ENCODE peak calls at places on chromosomes 5 and 9, in four cellular contexts. S, T, Z and P are unnamed samples.

GRCh38 chr5:121108725-121109124 is 644.6 kb downstream of the PRR16 start:
- DNase-seq in Z (no peak), S (peak; percentile 13), T (peak; percentile 13), P (no peak)

GRCh38 chr9:16417749-16418148 is 452.7 kb downstream of the BNC2 start:
- DNase-seq in T (no peak), S (no peak), Z (no peak), P (no peak)

GRCh38 chr9:128881627-128881883 is 195 bp downstream of the KYAT1 start:
- DNase-seq in T (no peak), Z (no peak), S (peak; percentile 41), P (no peak)

GRCh38 chr5:133253076-133253475 is 201.3 kb downstream of the HSPA4 start:
- DNase-seq in T (no peak), Z (no peak), S (no peak), P (no peak)

GRCh38 chr9:91451431-91452270 is 28.0 kb upstream of the NFIL3 start:
- DNase-seq in Z (no peak), T (no peak), S (no peak), P (no peak)

GRCh38 chr5:66882592-66883227 is 286.5 kb downstream of the MAST4 start:
- DNase-seq in Z (no peak), S (no peak), T (no peak), P (no peak)

GRCh38 chr9:4886698-4887097 is 94.0 kb downstream of the RCL1 start:
- DNase-seq in Z (peak; percentile 10), T (no peak), S (no peak), P (no peak)

GRCh38 chr9:70411141-70411929 is 3.1 kb downstream of the KLF9 start:
- DNase-seq in T (no peak), S (peak; percentile 45), Z (no peak), P (no peak)

GRCh38 chr5:73391441-73391871 is 57.1 kb downstream of the FOXD1 start:
- DNase-seq in T (no peak), Z (no peak), S (no peak), P (no peak)

GRCh38 chr9:121637441-121638222 is 13.8 kb upstream of the DAB2IP start:
- DNase-seq in T (no peak), Z (no peak), S (no peak), P (no peak)

GRCh38 chr5:159001247-159001646 is 98.5 kb downstream of the EBF1 start:
- DNase-seq in Z (no peak), T (no peak), S (no peak), P (no peak)

GRCh38 chr5:10343486-10343885 is 10.0 kb upstream of the MARCHF6 start:
- DNase-seq in T (no peak), S (no peak), Z (no peak), P (no peak)

GRCh38 chr9:119412399-119412798 is 43.2 kb upstream of the BRINP1 start:
- DNase-seq in T (no peak), Z (no peak), S (no peak), P (no peak)

GRCh38 chr9:97906236-97906831 is 16.0 kb downstream of the TRMO start:
- DNase-seq in Z (no peak), T (no peak), S (no peak), P (no peak)

GRCh38 chr5:156934450-156935211 is 28.4 kb downstream of the TIMD4 start:
- DNase-seq in T (no peak), Z (no peak), S (no peak), P (no peak)

GRCh38 chr9:37293664-37294524 is 128.6 kb upstream of the GRHPR start:
- DNase-seq in T (no peak), Z (no peak), S (peak; percentile 18), P (no peak)

GRCh38 chr5:151483176-151483575 is 35.8 kb downstream of the SLC36A1 start:
- DNase-seq in T (no peak), Z (no peak), S (no peak), P (no peak)
- TF ChIP-seq TAF1 in T (no peak), Z (no peak), S (no peak), P (no peak)

GRCh38 chr9:126126807-126127206 is 199.8 kb upstream of the MVB12B start:
- DNase-seq in T (no peak), S (no peak), Z (no peak), P (no peak)

GRCh38 chr9:126126012-126126411 is 200.6 kb upstream of the MVB12B start:
- DNase-seq in Z (no peak), T (no peak), S (no peak), P (no peak)

GRCh38 chr9:126125577-126125976 is 201.1 kb upstream of the MVB12B start:
- DNase-seq in S (no peak), T (no peak), Z (no peak), P (no peak)

GRCh38 chr9:126123927-126124326 is 202.7 kb upstream of the MVB12B start:
- DNase-seq in T (no peak), S (no peak), Z (no peak), P (no peak)

DNA sequence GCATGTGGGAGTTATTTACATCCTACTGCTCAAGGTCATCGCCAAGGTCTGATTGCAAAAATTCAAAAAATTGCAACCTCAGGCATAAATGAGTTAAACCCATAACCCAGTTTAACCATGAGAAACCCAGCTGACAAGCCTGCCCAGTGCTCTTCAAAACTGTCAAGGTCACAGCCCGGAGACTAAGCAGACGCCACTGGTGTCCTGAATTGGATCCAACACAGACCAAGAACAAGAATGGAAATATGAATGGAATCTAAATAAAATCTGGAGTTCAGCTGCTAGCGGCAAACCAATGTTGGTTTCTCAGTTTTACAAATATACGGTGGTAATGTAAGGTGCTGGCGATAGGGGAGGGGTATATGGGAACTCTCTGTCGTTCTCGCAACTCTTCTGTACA is 201.5 kb upstream of the MVB12B start:
- DNase-seq in T (no peak), S (no peak), Z (no peak), P (no peak)
- TF ChIP-seq POLR2AphosphoS5 in T (no peak), S (no peak), Z (no peak), P (no peak)

DNA sequence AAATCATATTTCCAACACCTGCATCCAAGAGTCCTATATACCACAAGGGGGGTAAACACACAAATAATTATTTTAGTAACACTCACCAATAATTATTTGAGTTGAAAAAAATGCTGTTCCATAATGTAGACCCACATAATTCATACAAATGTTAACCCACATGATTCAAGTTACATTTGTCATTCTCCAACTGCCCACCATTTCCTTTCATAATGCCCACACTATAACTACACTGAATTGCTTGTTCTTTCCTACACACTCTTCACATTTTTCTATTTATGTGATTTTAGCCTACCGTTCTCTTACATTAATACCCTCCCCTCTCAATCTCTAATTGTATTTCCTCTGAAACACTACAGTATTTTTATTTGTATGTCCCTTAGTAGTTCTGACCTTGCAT is 35.9 kb upstream of the HK3 start:
- DNase-seq in S (no peak), T (no peak), Z (no peak), P (no peak)
- TF ChIP-seq TAF1 in S (no peak), T (no peak), Z (no peak), P (no peak)

DNA sequence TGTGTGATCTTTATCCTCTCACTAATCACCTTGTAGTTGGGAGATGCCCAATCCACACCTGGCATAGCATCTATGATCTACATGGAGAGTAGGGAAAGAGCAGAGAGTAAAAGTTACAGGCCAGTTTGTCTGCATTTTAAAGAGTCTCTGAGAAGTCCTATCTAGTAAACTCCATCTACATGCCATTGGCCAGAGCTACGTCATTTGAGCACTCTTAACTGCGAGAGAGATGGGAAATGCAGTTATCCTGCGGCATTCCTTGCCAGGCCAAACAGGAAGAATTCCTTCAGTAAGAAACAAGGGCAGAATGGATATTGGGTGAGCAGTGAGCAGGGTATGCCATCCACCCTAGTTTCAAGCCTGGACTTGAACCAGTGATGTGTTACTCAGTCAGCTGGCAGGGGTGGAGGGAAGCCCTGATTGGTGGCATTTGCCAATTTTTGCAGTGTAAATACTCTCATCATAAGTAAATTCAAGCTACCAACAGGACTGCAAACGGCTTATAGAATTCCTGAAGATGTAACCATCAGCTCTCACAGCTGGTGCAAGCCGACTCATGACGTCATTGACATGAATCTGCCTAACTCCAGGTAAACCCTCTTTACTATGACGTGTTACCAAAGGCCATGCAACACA is 156.8 kb upstream of the MSX2 start:
- DNase-seq in S (no peak), Z (no peak), T (no peak), P (no peak)
- TF ChIP-seq POLR2AphosphoS5 in S (no peak), Z (no peak), T (no peak), P (no peak)

DNA sequence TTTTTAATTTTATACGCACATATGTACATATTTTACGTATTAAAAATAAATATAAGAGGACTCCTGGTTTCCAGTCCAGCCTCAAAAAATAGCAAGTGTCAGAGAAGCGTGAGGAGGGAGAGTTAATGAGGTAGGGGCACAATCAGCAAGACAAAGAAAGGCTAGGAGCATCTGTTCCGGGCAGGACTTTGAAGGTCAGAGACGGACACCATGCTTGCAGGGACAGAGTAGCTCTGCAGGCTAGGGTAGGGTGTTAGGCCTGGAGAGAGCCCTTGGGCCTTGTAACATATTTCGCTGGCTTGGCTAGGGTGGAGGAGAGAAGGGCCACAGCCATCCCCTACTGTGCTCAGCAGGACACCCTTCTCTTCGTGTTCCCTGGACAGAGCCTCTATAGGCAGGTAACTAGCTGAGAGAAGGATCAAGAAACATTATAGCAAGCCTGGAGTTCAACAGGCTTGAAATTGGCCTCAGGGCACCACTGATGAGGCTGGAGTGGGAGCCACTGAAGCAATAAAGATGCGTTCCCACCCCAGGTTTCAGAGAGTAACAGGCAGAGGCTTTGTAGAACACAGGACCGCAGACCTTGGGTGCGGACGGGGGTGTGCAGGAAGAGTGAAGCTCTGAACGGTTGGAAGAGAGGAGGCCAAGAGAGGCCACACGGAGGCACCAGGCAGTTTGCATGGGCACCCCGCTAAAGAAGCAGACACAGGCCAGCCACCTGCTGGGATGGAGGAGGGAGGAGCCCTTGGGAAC is 9.7 kb upstream of the IPPK start:
- DNase-seq in T (no peak), Z (no peak), S (no peak), P (no peak)
- TF ChIP-seq TAF1 in T (no peak), Z (no peak), S (no peak), P (no peak)

GRCh38 chr9:93827545-93828330 is 127.4 kb downstream of the BARX1 start:
- DNase-seq in S (peak; percentile 89), T (no peak), Z (peak; percentile 69), P (peak; percentile 63)
- TF ChIP-seq POLR2AphosphoS5 in S (no peak), T (no peak), Z (no peak), P (no peak)

GRCh38 chr5:16669776-16670175 is 53.0 kb upstream of the RETREG1 start:
- DNase-seq in Z (no peak), S (no peak), T (no peak), P (no peak)

GRCh38 chr5:16675747-16676255 is 59.0 kb upstream of the RETREG1 start:
- DNase-seq in T (no peak), S (no peak), Z (no peak), P (no peak)

GRCh38 chr5:16674750-16675149 is 58.0 kb upstream of the RETREG1 start:
- DNase-seq in T (no peak), S (no peak), Z (no peak), P (no peak)

GRCh38 chr5:16671208-16671607 is 54.4 kb upstream of the RETREG1 start:
- DNase-seq in Z (no peak), T (no peak), S (no peak), P (no peak)

DNA sequence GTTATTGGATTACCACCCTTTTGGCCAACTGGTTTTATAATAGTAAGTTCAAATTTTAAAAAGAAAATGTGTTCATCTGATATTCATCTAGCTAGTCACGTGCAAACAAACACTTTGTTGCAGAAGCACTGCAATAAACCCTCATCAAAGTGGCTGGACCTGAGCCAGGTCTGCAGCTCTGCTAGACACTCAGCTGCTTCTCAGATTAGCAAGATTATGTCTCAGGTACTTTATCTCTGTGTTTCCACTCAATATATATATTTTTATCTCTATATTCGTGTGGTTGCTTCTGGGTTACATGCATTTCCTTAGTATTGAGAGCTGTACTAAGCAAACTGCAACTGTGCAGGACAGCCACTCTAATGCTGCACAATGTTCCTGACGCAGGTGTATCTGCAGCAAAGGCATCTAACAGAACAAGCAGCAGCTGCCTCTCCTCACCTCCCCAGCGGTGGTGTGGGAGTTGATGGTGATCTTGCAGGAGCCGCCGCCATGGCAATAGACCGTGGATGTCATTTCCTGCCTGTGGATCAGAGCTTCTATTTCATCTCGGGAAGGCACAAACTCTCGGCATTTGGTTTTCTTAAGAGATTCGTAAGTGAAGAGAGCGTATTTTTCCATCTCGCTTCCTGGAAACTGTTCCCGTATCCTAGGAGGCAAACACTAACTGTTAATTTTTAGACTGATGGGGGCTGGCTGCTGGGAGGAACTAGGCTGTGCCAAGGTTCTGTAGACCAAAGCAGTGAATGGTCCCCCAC is 56.6 kb upstream of the RETREG1 start:
- DNase-seq in T (no peak), S (no peak), Z (no peak), P (no peak)
- TF ChIP-seq TAF1 in T (no peak), S (no peak), Z (no peak), P (no peak)